ENCODE peak calls at places on chromosome 19, in four cellular contexts. T is thoracic aorta, R is AG04450, D is left ventricle myocardium inferior. K is an unnamed sample.

GRCh38 chr19:3098515-3099346 is 4.6 kb downstream of the GNA11 start:
- DNase-seq in T (no peak), R (no peak), D (peak), K (no peak)

GRCh38 chr19:15161028-15161984 is 39.5 kb downstream of the NOTCH3 start:
- DNase-seq in T (no peak), R (no peak), D (no peak), K (no peak)

GRCh38 chr19:55165952-55166529 is 372 bp downstream of the DNAAF3 start:
- DNase-seq in T (no peak), R (no peak), D (peak), K (peak)

GRCh38 chr19:13396256-13397080 is 109.8 kb downstream of the CACNA1A start:
- DNase-seq in T (no peak), R (peak), D (peak), K (peak)

GRCh38 chr19:51508059-51508733 is 6.6 kb upstream of the SIGLEC12 start:
- DNase-seq in T (no peak), R (no peak), D (no peak), K (no peak)

GRCh38 chr19:13283871-13284270 is 133.7 kb downstream of the IER2 start:
- DNase-seq in T (no peak), R (no peak), D (no peak), K (no peak)

GRCh38 chr19:16326401-16327130 is 1.9 kb downstream of the KLF2 start:
- DNase-seq in T (no peak), R (no peak), D (no peak), K (no peak)

GRCh38 chr19:10811391-10812111 is 24.5 kb downstream of the TMED1 start:
- DNase-seq in T (no peak), R (no peak), D (no peak), K (no peak)

GRCh38 chr19:16876904-16877361 is 11.9 kb upstream of the F2RL3 start:
- DNase-seq in T (no peak), R (no peak), D (no peak), K (no peak)

GRCh38 chr19:57803594-57804325 is 11.0 kb downstream of the ZNF552 start:
- DNase-seq in T (no peak), R (peak), D (no peak), K (peak)

GRCh38 chr19:53959176-53959757 is 3.5 kb upstream of the CACNG8 start:
- DNase-seq in T (no peak), R (no peak), D (no peak), K (no peak)

GRCh38 chr19:14434543-14435319 is 1.6 kb downstream of the PKN1 start:
- DNase-seq in T (peak), R (no peak), D (peak), K (peak)

DNA sequence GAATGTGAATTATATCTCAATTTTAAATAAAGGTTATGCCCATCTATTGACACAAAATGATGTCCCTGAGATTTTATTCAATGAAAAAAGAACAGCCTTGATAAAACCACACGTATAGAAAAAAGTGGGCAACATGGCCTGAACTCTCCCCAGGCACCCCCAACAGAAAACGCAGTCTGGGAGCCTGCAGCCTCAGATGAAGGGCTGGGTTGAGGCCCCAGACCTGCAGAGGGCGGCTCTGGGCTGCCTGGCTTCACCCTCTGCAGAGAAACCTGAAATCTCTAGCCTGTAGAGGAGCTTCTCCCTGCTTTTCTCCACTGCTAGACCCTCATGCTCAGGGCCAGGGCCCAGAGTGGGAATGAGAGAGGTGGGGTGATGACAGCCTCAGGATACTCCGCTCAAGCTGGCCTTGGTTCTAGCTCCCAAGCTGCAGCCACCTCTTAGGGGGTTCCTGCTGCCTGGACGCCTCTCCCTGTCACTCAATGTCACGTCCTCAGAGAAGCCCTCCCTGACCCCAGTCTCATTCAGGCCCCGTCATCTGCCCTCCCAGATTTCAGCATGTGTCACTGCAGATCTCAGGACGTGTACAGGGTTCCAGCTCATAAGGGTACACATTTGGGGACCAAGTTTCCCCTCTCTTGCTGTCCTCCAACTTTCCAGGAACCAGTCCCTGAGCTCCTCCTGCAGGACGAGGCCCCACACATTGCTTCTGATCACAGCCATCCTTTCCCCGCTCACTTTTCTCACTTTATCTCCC is 1.8 kb downstream of the MBD3 start:
- DNase-seq in T (no peak), R (no peak), D (no peak), K (peak)
- TF ChIP-seq CTCF in T (no peak), R (peak), D (no peak), K (peak)

DNA sequence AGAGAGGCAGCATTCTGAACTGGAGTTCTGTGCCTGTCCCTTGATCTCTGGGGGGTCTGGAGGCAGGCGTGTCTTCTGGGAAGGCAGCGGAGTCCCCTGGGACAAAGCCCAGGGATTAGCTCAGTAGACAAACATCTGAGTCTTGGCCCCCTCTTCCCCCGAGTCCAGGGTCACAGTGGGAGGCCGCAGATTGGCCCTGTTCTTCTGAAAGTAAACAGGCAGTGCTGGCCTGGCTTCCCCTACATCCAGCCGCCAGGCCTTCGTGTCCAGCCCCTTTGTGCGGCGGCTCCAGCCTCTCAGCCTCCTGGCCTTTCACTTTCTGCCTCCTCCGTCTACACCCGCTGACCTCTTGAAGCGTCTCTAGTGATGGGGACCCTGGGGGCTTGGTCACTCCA is 989 bp downstream of the NFILZ start:
- DNase-seq in T (peak), R (no peak), D (no peak), K (no peak)
- H3K4me3 ChIP-seq in T (no peak), R (no peak), D (no peak), K (no peak)

DNA sequence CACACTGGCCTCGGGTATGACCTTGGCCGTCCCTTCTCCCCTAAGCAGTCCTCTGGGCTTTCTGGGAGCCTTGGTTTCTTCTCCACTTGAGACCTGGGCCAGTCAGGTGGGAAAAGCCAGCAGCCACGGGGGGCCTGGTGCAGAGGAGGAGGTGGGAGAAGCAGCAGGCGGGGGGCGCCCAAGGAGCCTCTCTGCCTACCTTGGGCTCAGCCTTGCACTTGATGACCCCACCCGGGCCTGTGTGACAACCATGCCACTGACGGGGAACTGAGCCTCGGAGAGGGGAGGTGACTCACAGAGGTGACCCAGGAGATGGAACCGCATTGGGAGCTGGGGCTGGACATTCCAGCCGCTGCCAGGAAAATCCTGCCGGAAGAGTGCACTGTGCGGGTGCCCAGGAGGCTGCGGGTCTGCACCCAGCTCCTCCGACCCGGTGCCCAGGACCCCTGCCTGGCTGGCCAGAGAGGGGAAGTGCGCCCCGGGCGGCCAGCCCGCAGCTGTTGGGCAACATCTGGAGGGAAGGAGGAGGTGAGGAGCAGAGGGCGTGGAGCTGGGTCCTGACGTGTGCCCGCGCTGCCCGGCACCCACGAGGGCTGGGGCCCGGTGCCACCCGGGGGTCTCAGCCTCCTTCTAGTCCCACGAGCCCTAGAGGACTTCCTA is 23.4 kb upstream of the SLC7A10 start:
- DNase-seq in T (no peak), R (no peak), D (no peak), K (no peak)
- TF ChIP-seq CTCF in T (no peak), R (no peak), D (no peak), K (no peak)

GRCh38 chr19:41224632-41225031 is 5.6 kb downstream of the AXL start:
- DNase-seq in T (no peak), R (no peak), D (no peak), K (no peak)

GRCh38 chr19:41225238-41226052 is 6.4 kb downstream of the AXL start:
- DNase-seq in T (peak), R (peak), D (peak), K (peak)

GRCh38 chr19:41226053-41226873 is 7.2 kb downstream of the AXL start:
- DNase-seq in T (peak), R (peak), D (peak), K (peak)

GRCh38 chr19:41228486-41228885 is 9.5 kb downstream of the AXL start:
- DNase-seq in T (no peak), R (no peak), D (no peak), K (no peak)

DNA sequence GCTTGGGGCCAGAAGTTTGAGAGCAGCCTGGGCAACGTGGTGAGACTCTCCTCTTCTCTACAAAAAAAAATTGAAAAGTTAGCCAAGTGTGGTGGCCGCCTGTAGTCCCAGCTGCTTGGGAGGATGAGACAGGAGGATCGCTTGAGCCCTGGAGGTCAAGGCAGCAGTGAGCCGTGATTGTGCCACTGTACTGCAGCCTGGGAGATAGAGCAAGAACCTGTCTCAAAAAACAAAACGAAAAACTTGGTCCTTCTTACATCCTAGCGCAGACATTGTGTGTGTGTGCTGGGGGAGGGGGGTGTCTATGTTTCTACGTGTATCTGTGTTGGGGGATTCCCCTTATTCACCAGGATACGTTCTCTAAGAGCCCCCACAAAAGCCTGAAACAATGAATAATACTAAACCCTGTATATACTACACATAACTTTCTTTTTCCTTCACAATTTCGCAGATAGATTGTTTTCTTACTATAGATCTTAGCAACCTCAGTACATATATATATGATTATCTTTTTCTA is 7.9 kb downstream of the AXL start:
- DNase-seq in T (no peak), R (no peak), D (no peak), K (no peak)
- H3K4me3 ChIP-seq in T (peak), R (peak), D (peak), K (no peak)

GRCh38 chr19:1250374-1251232 is 2.2 kb downstream of the MIDN start:
- DNase-seq in T (no peak), R (no peak), D (peak), K (no peak)
- TF ChIP-seq CTCF in T (no peak), R (no peak), D (no peak), K (no peak)

K was measured in epithelial cell of esophagus.